ENCODE peak calls at places on chromosomes 13 and 19, in six cellular contexts. F is HepG2, S is endothelial cell of umbilical vein, P is uterus, C is spleen, G is adrenal gland. L is an unnamed sample.
A peak's percentile ranks its signal among the peaks of the same experiment; 100 is the strongest.

GRCh38 chr13:79781829-79782540 is 301.0 kb downstream of the NDFIP2 start:
- DNase-seq in F (no peak), S (no peak), P (no peak), C (no peak), G (no peak), L (no peak)

GRCh38 chr19:49442793-49443365 is 1.6 kb upstream of the SLC17A7 start:
- DNase-seq in F (peak; percentile 86), S (peak; percentile 83), P (peak; percentile 95), C (peak; percentile 92), G (peak; percentile 93), L (peak; percentile 91)

GRCh38 chr13:95644611-95645052 is at the start of gene DZIP1:
- DNase-seq in F (peak; percentile 75), S (peak; percentile 84), P (peak; percentile 85), C (peak; percentile 77), G (peak; percentile 90), L (peak; percentile 22)

GRCh38 chr19:43562698-43563241 is 12.6 kb downstream of the XRCC1 start:
- DNase-seq in F (no peak), S (peak; percentile 53), P (peak; percentile 49), C (peak; percentile 96), G (peak; percentile 97), L (peak; percentile 39)

GRCh38 chr19:29548483-29549085 is 22.8 kb downstream of the VSTM2B start:
- DNase-seq in F (no peak), S (no peak), P (no peak), C (peak; percentile 65), G (no peak), L (no peak)

GRCh38 chr13:21243045-21243842 is 66.8 kb downstream of the MRPL57 start:
- DNase-seq in F (no peak), S (no peak), P (no peak), C (no peak), G (peak; percentile 61), L (peak; percentile 63)

GRCh38 chr13:36445278-36445677 is 13.0 kb downstream of the CCNA1 start:
- DNase-seq in F (no peak), S (no peak), P (no peak), C (no peak), G (no peak), L (no peak)

GRCh38 chr19:35247526-35248309 is 1.1 kb upstream of the LSR start:
- DNase-seq in F (peak; percentile 87), S (no peak), P (no peak), C (peak; percentile 87), G (peak; percentile 85), L (peak; percentile 96)

GRCh38 chr13:41455725-41456419 is 1.5 kb upstream of the RGCC start:
- DNase-seq in F (no peak), S (no peak), P (no peak), C (no peak), G (no peak), L (no peak)

GRCh38 chr19:16308081-16308480 is 16.5 kb upstream of the KLF2 start:
- DNase-seq in F (no peak), S (no peak), P (no peak), C (no peak), G (no peak), L (no peak)

GRCh38 chr13:44921931-44922758 is 67.1 kb downstream of the NUFIP1 start:
- DNase-seq in F (peak; percentile 81), S (peak; percentile 55), P (peak; percentile 88), C (no peak), G (peak; percentile 89), L (peak; percentile 23)

GRCh38 chr13:113105032-113105993 is at the start of gene F7:
- DNase-seq in F (peak; percentile 91), S (no peak), P (no peak), C (no peak), G (no peak), L (no peak)

GRCh38 chr13:29567411-29567810 is 28.1 kb downstream of the SLC7A1 start:
- DNase-seq in F (no peak), S (no peak), P (no peak), C (no peak), G (no peak), L (no peak)

GRCh38 chr19:7458675-7459074 is 30.2 kb downstream of the PEX11G start:
- DNase-seq in F (no peak), S (no peak), P (no peak), C (no peak), G (peak; percentile 63), L (no peak)
- TF ChIP-seq POLR2A in F (no peak), S (no peak), P (no peak), C (no peak), G (no peak), L (no peak)

DNA sequence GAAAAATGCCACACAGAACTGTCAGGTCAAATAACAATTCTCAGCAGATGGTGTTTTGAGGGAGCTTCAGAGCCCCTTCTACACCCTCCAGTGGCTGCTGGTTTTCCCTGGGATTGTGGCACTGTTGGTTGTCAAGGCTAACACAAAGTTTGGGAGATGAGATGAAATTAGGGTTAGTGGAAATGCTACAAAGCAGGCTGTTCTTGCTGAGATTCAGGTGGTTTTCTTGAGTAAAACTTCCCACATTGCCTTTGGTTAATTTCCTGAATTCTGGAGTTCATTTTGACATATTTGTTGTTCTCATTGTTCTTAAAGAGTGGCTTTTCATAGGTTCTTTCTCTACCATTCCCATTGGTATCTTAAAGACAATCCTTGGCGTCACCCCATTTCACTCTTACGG is 22.1 kb downstream of the MED4 start:
- DNase-seq in F (no peak), S (no peak), P (no peak), C (no peak), G (no peak), L (no peak)
- H3K36me3 ChIP-seq in F (peaks cover 61% of the 10 kb centered on the region), S (peaks cover 18% of the 10 kb centered on the region), P (no peaks in the 10 kb centered on the region), C (peaks cover 76% of the 10 kb centered on the region), G (no peaks in the 10 kb centered on the region), L (peaks cover 14% of the 10 kb centered on the region)

GRCh38 chr19:18676692-18677091 is 6.8 kb upstream of the CRTC1 start:
- DNase-seq in F (no peak), S (no peak), P (no peak), C (no peak), G (no peak), L (no peak)

GRCh38 chr19:18674616-18675015 is 8.9 kb upstream of the CRTC1 start:
- DNase-seq in F (no peak), S (no peak), P (no peak), C (no peak), G (peak; percentile 88), L (no peak)

GRCh38 chr19:18672606-18673337 is 10.7 kb upstream of the CRTC1 start:
- DNase-seq in F (no peak), S (peak; percentile 65), P (no peak), C (no peak), G (no peak), L (peak; percentile 53)

GRCh38 chr19:18677156-18677555 is 6.3 kb upstream of the CRTC1 start:
- DNase-seq in F (no peak), S (no peak), P (no peak), C (no peak), G (no peak), L (no peak)

DNA sequence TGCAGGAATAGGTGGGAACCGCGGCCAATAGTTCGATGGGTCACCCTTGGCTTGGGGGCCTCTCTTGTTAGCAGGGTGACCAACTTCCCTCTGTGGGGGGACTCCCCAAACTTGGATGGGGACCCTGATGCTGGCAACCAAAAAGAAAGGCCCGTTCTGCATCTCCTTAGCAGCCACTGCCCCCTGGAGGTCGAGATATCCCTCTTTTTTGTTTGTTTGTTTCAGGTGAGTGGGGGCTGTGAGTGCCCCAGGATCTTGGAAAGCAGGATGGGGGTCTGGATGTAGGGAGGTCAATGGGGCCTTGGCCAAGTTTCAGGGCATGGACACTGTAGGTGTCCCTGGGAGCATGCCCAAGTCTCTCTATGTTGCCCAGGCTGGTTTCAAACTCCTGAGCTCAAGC is 7.7 kb upstream of the CRTC1 start:
- DNase-seq in F (no peak), S (no peak), P (no peak), C (no peak), G (no peak), L (no peak)
- TF ChIP-seq CTCF in F (peak; percentile 66), S (peak; percentile 38), P (no peak), C (peak; percentile 25), G (peak; percentile 16), L (peak; percentile 29)

GRCh38 chr19:52637718-52638585 is at the start of gene ZNF83:
- DNase-seq in F (peak; percentile 76), S (peak; percentile 95), P (peak; percentile 99), C (peak; percentile 98), G (peak; percentile 98), L (peak; percentile 98)
- TF ChIP-seq POLR2A in F (peak; percentile 68), S (peak; percentile 94), P (peak; percentile 41), C (no peak), G (no peak), L (no peak)

GRCh38 chr19:15265214-15265613 is 33.0 kb upstream of the EPHX3 start:
- DNase-seq in F (no peak), S (no peak), P (no peak), C (no peak), G (no peak), L (no peak)
- H3K36me3 ChIP-seq in F (peaks cover 90% of the 10 kb centered on the region), S (no peaks in the 10 kb centered on the region), P (no peaks in the 10 kb centered on the region), C (peaks cover 92% of the 10 kb centered on the region), G (no peaks in the 10 kb centered on the region), L (peaks cover 27% of the 10 kb centered on the region)

DNA sequence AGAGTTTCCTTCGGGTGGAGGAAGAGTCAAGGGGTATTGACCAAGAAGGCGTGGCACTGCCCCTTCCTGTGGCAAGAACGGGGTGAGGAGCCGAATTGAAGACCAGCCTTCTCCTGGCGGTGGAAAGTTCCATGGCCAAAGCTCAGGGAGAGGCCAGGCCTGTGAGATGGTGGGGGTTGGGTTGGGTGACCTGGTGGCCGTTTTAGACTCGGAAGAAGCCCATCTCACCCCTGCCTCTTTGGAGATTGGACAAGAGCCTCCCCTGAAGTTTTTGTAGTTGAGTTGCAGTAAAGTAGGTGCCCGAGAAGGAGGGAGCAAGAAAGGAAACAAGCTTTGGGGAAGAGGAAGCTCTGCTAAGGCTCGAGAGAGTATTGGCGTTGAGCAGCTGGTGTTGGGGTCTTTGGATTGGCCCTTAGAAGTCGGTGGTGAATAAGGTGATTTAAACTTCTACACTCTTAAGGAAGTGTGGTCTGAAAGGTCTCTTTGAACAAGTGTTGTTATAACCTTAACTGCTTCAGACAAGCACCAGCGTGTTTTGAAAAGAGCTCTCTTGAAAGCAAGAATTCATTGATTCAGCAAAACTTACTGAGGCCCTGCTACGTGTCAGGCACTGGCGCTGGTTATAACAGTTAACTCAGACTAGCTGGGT is 964 bp downstream of the SPINT2 start:
- DNase-seq in F (no peak), S (no peak), P (no peak), C (no peak), G (no peak), L (peak; percentile 68)
- TF ChIP-seq CTCF in F (no peak), S (no peak), P (no peak), C (no peak), G (no peak), L (peak; percentile 25)

GRCh38 chr19:37909661-37910199 is 2.7 kb downstream of the SIPA1L3 start:
- DNase-seq in F (no peak), S (no peak), P (no peak), C (no peak), G (no peak), L (no peak)

GRCh38 chr19:37905936-37906867 is at the start of gene WDR87:
- DNase-seq in F (peak; percentile 51), S (no peak), P (peak; percentile 17), C (peak; percentile 92), G (no peak), L (peak; percentile 61)

GRCh38 chr19:37907735-37908066 is 693 bp downstream of the SIPA1L3 start:
- DNase-seq in F (no peak), S (peak; percentile 29), P (no peak), C (no peak), G (no peak), L (no peak)

GRCh38 chr19:37903096-37903495 is 3.3 kb downstream of the WDR87 start:
- DNase-seq in F (no peak), S (no peak), P (no peak), C (peak; percentile 21), G (no peak), L (no peak)

GRCh38 chr19:37906868-37907734 is at the start of gene SIPA1L3:
- DNase-seq in F (peak; percentile 91), S (peak; percentile 97), P (peak; percentile 90), C (peak; percentile 99), G (peak; percentile 97), L (peak; percentile 98)
- TF ChIP-seq POLR2A in F (peak; percentile 76), S (peak; percentile 82), P (peak; percentile 64), C (no peak), G (peak; percentile 20), L (peak; percentile 19)